ENCODE peak calls at places on chromosomes 12 and 14, in eight cellular contexts. V, U, T, B, Y, M, Z and K are unnamed samples.

GRCh38 chr14:90421621-90422020 is 24.8 kb downstream of the CALM1 start:
- DNase-seq in T (no peak), M (no peak), V (no peak), B (no peak), Z (no peak), U (no peak), Y (no peak), K (no peak)

GRCh38 chr14:69547701-69548348 is 26.8 kb downstream of the CCDC177 start:
- DNase-seq in B (peak; percentile 82), V (no peak), Y (peak; percentile 22), M (no peak), U (no peak), T (peak; percentile 14), Z (no peak), K (no peak)

GRCh38 chr12:76244298-76244697 is 103.9 kb downstream of the BBS10 start:
- DNase-seq in B (no peak), Y (no peak), V (no peak), Z (no peak), M (no peak), T (no peak), U (no peak), K (no peak)

GRCh38 chr14:68682166-68683103 is 110.4 kb downstream of the ZFP36L1 start:
- DNase-seq in Y (peak; percentile 90), M (peak; percentile 83), B (no peak), U (peak; percentile 64), V (no peak), T (peak; percentile 93), Z (peak; percentile 47), K (peak; percentile 81)

GRCh38 chr14:84864582-84865271 is 665.2 kb upstream of the FLRT2 start:
- DNase-seq in V (no peak), Z (no peak), T (no peak), U (no peak), B (no peak), Y (no peak), M (no peak), K (no peak)

GRCh38 chr14:61183486-61183885 is 97.7 kb downstream of the TMEM30B start:
- DNase-seq in M (no peak), T (no peak), B (no peak), Y (no peak), V (no peak), U (no peak), Z (no peak), K (no peak)

GRCh38 chr12:23193552-23193951 is 568.6 kb downstream of the ETNK1 start:
- DNase-seq in B (no peak), Y (no peak), T (no peak), U (no peak), M (no peak), Z (no peak), V (no peak), K (no peak)

GRCh38 chr12:4141344-4142270 is 132.0 kb upstream of the CCND2 start:
- DNase-seq in Z (no peak), T (no peak), B (no peak), Y (peak; percentile 26), V (no peak), U (no peak), M (no peak), K (no peak)

GRCh38 chr14:67285876-67286452 is 44.7 kb downstream of the PALS1 start:
- DNase-seq in V (peak; percentile 13), Y (peak; percentile 57), M (no peak), T (no peak), Z (no peak), B (no peak), U (no peak), K (no peak)

GRCh38 chr12:113239811-113240331 is 18.6 kb downstream of the TPCN1 start:
- DNase-seq in B (no peak), M (no peak), Y (peak; percentile 23), Z (peak; percentile 50), V (no peak), T (no peak), U (peak; percentile 67), K (no peak)

GRCh38 chr12:20631711-20632110 is 63.4 kb upstream of the SLCO1C1 start:
- DNase-seq in Z (peak; percentile 21), T (no peak), V (no peak), Y (no peak), B (no peak), U (no peak), M (no peak), K (no peak)

GRCh38 chr12:68772714-68773113 is 26.7 kb downstream of the SLC35E3 start:
- DNase-seq in Z (no peak), V (peak; percentile 89), B (no peak), M (no peak), Y (no peak), T (no peak), U (no peak), K (no peak)

GRCh38 chr14:92645841-92646478 is 102.5 kb downstream of the LGMN start:
- DNase-seq in Y (peak; percentile 81), U (no peak), T (no peak), Z (no peak), V (no peak), M (no peak), B (no peak), K (no peak)

GRCh38 chr12:69661386-69661785 is 37.7 kb downstream of the BEST3 start:
- DNase-seq in Y (no peak), T (no peak), V (no peak), M (no peak), Z (no peak), B (no peak), U (no peak), K (no peak)

GRCh38 chr12:104750061-104750460 is 208.0 kb downstream of the SLC41A2 start:
- DNase-seq in Z (no peak), M (peak; percentile 39), T (peak; percentile 61), U (no peak), V (peak; percentile 35), B (no peak), Y (peak; percentile 87), K (no peak)

GRCh38 chr12:47224563-47225133 is 144.9 kb upstream of the AMIGO2 start:
- DNase-seq in V (no peak), U (no peak), M (no peak), T (no peak), Z (no peak), B (no peak), Y (no peak), K (no peak)

GRCh38 chr14:100530270-100531072 is 56.7 kb downstream of the BEGAIN start:
- DNase-seq in V (no peak), Y (no peak), Z (no peak), M (no peak), B (peak; percentile 58), U (peak; percentile 2), T (no peak), K (no peak)

GRCh38 chr14:70289138-70289537 is 70.3 kb downstream of the COX16 start:
- DNase-seq in V (no peak), Y (no peak), T (no peak), M (no peak), Z (no peak), B (no peak), U (no peak), K (no peak)

GRCh38 chr14:64788706-64789105 is 84.5 kb downstream of the PLEKHG3 start:
- DNase-seq in U (no peak), M (no peak), Y (peak; percentile 77), B (no peak), Z (no peak), T (peak; percentile 94), V (no peak), K (no peak)

GRCh38 chr14:61703342-61704129 is 8.2 kb downstream of the HIF1A start:
- DNase-seq in Y (no peak), M (no peak), U (no peak), B (no peak), Z (no peak), T (no peak), V (no peak), K (no peak)

GRCh38 chr12:40672650-40673319 is 19.5 kb upstream of the CNTN1 start:
- DNase-seq in M (no peak), U (no peak), T (no peak), Y (no peak), V (no peak), B (no peak), Z (no peak), K (no peak)

DNA sequence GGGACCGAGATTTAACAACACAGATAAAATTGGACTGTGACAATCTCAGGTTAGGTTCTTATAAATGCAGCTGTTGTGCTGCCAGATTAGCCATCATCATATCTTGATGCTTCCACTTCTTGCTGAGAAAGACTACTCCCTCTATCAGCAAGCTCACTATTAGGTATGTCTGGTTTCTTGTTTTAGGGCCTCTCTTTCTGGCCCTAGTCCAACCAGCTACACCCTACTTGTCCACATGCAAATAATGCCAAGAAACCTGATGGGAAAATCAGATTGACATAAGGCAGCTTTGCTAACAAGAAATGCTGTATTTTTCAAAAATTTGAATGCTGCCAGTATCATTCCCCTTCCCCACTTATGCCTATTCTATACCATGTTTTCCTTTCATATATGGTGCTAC is 296.0 kb downstream of the RMST start:
- DNase-seq in Y (no peak), M (no peak), V (no peak), T (no peak), U (no peak), Z (no peak), B (no peak), K (no peak)
- H3K4me3 ChIP-seq in Y (no peak overlapping the region), M (no peak overlapping the region), V (no peak overlapping the region), T (no peak overlapping the region), U (no peak overlapping the region), Z (no peak overlapping the region), B (no peak overlapping the region), K (no peak overlapping the region)

DNA sequence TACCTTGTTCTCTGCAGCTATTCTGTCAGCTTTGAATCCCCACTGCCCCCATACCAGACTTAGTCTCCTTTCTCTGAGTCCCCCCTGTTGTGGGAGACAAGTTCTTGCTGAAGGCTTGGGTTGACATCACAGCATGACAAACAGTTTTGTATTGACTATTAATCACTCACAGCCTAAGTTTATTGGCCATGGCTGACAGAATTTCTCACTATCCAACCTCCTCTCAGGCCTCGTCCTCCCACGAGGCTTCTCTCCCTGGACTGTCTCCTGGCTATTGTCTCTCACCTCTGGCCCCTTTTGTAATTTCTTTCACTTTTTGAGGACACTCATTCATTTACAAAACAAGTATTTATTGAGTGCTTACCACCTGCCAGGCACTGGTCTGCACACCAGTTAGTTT is 35.2 kb upstream of the DCD start:
- DNase-seq in M (no peak), Z (no peak), U (no peak), T (no peak), Y (no peak), V (no peak), B (no peak), K (no peak)
- H3K4me3 ChIP-seq in M (no peak overlapping the region), Z (no peak overlapping the region), U (no peak overlapping the region), T (no peak overlapping the region), Y (no peak overlapping the region), V (no peak overlapping the region), B (no peak overlapping the region), K (no peak overlapping the region)

DNA sequence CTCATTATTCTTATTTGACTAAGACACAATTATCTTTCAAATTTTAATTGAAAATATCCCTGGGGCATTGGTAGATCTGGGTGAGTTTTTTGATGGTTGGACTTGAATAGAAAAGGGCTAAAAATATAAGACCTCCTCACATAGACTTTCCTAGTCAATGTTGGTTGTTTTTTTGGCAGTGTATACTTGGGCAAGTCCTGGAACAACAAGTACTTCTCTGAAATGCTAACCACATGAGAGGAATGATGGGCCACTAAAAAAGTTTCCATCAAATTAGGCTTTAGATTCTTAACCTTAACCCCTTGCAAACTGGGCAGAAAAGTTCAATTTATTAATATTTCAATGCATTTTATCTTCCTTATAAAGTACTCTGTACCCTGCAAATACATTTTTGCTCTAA is 97.6 kb downstream of the FGD4 start:
- DNase-seq in Y (no peak), Z (no peak), T (no peak), M (no peak), V (no peak), U (no peak), B (no peak), K (no peak)
- H3K4me3 ChIP-seq in Y (no peak overlapping the region), Z (no peak overlapping the region), T (no peak overlapping the region), M (no peak overlapping the region), V (no peak overlapping the region), U (no peak overlapping the region), B (no peak overlapping the region), K (no peak overlapping the region)

GRCh38 chr14:74491952-74492351 is 1.2 kb downstream of the NPC2 start:
- DNase-seq in Y (peak; percentile 43), Z (no peak), V (peak; percentile 59), M (no peak), U (no peak), T (no peak), B (no peak), K (no peak)
- H3K4me3 ChIP-seq in Y (peak overlapping the region; percentile 41), Z (peak overlapping the region; percentile 82), V (peak overlapping the region; percentile 78), M (no peak overlapping the region), U (peak overlapping the region; percentile 85), T (peak overlapping the region; percentile 90), B (peak overlapping the region; percentile 97), K (peak overlapping the region; percentile 93)